ENCODE peak calls at places on chromosome 21, in ten cellular contexts. O is astrocyte of the spinal cord; E is choroid plexus epithelial cell; C is CD8-positive, alpha-beta T cell; B is cardiac fibroblast; F is fibroblast of mammary gland; R is fibroblast of the aortic adventitia; A is heart left ventricle; U is AG10803; M is fibroblast of lung. Z is an unnamed sample.

GRCh38 chr21:16082038-16082816 is 352.4 kb downstream of the USP25 start:
- DNase-seq in O (peak; percentile 56), E (peak; percentile 52), C (no peak), B (peak; percentile 57), F (peak; percentile 55), R (peak; percentile 60), A (no peak), U (peak; percentile 41), M (peak; percentile 59), Z (no peak)

GRCh38 chr21:46368533-46369285 is 44.8 kb downstream of the PCNT start:
- DNase-seq in O (no peak), E (peak; percentile 21), C (peak; percentile 40), B (no peak), F (no peak), R (no peak), A (no peak), U (no peak), M (no peak), Z (no peak)

GRCh38 chr21:34771512-34772028 is 102.8 kb downstream of the CLIC6 start:
- DNase-seq in O (peak; percentile 60), E (peak; percentile 76), C (no peak), B (peak; percentile 55), F (peak; percentile 76), R (peak; percentile 85), A (no peak), U (peak; percentile 65), M (peak; percentile 88), Z (no peak)

GRCh38 chr21:40575983-40576382 is 271.0 kb downstream of the DSCAM start:
- DNase-seq in O (peak; percentile 1), E (no peak), C (no peak), B (no peak), F (no peak), R (no peak), A (no peak), U (peak; percentile 2), M (no peak), Z (no peak)

GRCh38 chr21:13937236-13937635 is 273.5 kb downstream of the LIPI start:
- DNase-seq in O (no peak), E (no peak), C (no peak), B (no peak), F (no peak), R (no peak), A (peak; percentile 44), U (no peak), M (no peak), Z (no peak)

GRCh38 chr21:15063821-15064575 is 802 bp downstream of the NRIP1 start:
- DNase-seq in O (peak; percentile 38), E (peak; percentile 36), C (no peak), B (peak; percentile 48), F (no peak), R (peak; percentile 39), A (peak; percentile 84), U (peak; percentile 34), M (peak; percentile 37), Z (peak; percentile 54)

GRCh38 chr21:35252831-35253230 is 203.7 kb upstream of the RUNX1 start:
- DNase-seq in O (peak; percentile 30), E (no peak), C (no peak), B (no peak), F (peak; percentile 80), R (peak; percentile 30), A (no peak), U (peak; percentile 72), M (peak; percentile 28), Z (no peak)

GRCh38 chr21:30238168-30238567 is 22.3 kb upstream of the CLDN8 start:
- DNase-seq in O (no peak), E (no peak), C (no peak), B (no peak), F (no peak), R (no peak), A (no peak), U (no peak), M (no peak), Z (no peak)

GRCh38 chr21:29175408-29176147 is 45.1 kb downstream of the MAP3K7CL start:
- DNase-seq in O (peak; percentile 53), E (peak; percentile 95), C (no peak), B (peak; percentile 91), F (peak; percentile 80), R (peak; percentile 49), A (no peak), U (peak; percentile 23), M (peak; percentile 91), Z (no peak)

GRCh38 chr21:15837603-15838002 is 107.8 kb downstream of the USP25 start:
- DNase-seq in O (peak; percentile 30), E (peak; percentile 84), C (no peak), B (peak; percentile 74), F (peak; percentile 59), R (peak; percentile 81), A (no peak), U (peak; percentile 50), M (peak; percentile 60), Z (no peak)

GRCh38 chr21:35204850-35205564 is 155.9 kb upstream of the RUNX1 start:
- DNase-seq in O (peak; percentile 83), E (peak; percentile 95), C (no peak), B (peak; percentile 98), F (peak; percentile 95), R (peak; percentile 99), A (peak; percentile 86), U (peak; percentile 90), M (peak; percentile 97), Z (no peak)

GRCh38 chr21:35216966-35217365 is 167.9 kb upstream of the RUNX1 start:
- DNase-seq in O (no peak), E (no peak), C (no peak), B (no peak), F (no peak), R (no peak), A (no peak), U (no peak), M (no peak), Z (no peak)

GRCh38 chr21:45542667-45543370 is 579 bp upstream of the SLC19A1 start:
- DNase-seq in O (no peak), E (no peak), C (peak; percentile 12), B (no peak), F (no peak), R (no peak), A (peak; percentile 64), U (no peak), M (no peak), Z (no peak)

GRCh38 chr21:45404726-45405270 is at the start of gene COL18A1:
- DNase-seq in O (peak; percentile 33), E (peak; percentile 40), C (peak; percentile 14), B (peak; percentile 71), F (peak; percentile 26), R (peak; percentile 15), A (peak; percentile 84), U (no peak), M (peak; percentile 56), Z (peak; percentile 84)

GRCh38 chr21:20721151-20721550 is 277.1 kb upstream of the NCAM2 start:
- DNase-seq in O (peak; percentile 57), E (peak; percentile 67), C (no peak), B (no peak), F (peak; percentile 5), R (no peak), A (no peak), U (no peak), M (no peak), Z (no peak)

GRCh38 chr21:33789697-33790096 is 125.9 kb downstream of the ATP5PO start:
- DNase-seq in O (no peak), E (peak; percentile 80), C (no peak), B (peak; percentile 63), F (peak; percentile 60), R (peak; percentile 67), A (no peak), U (peak; percentile 37), M (peak; percentile 51), Z (no peak)

GRCh38 chr21:38219049-38219628 is 37.7 kb upstream of the KCNJ15 start:
- DNase-seq in O (peak; percentile 87), E (peak; percentile 90), C (peak; percentile 57), B (peak; percentile 87), F (peak; percentile 91), R (peak; percentile 86), A (peak; percentile 70), U (peak; percentile 76), M (peak; percentile 79), Z (peak; percentile 61)
- TF ChIP-seq CTCF in O (peak; percentile 89), E (peak; percentile 100), C (peak; percentile 86), B (peak; percentile 96), F (peak; percentile 95), R (peak; percentile 98), A (peak; percentile 97), U (peak; percentile 95), M (peak; percentile 97), Z (peak; percentile 78)

GRCh38 chr21:23936224-23936623 is 1671.1 kb downstream of the MRPL39 start:
- DNase-seq in O (peak; percentile 29), E (peak; percentile 13), C (no peak), B (peak; percentile 21), F (peak; percentile 5), R (peak; percentile 25), A (no peak), U (no peak), M (peak; percentile 50), Z (no peak)
- TF ChIP-seq CTCF in O (peak; percentile 61), E (peak; percentile 33), C (no peak), B (peak; percentile 54), F (no peak), R (peak; percentile 46), A (peak; percentile 24), U (no peak), M (peak; percentile 72), Z (peak; percentile 17)

DNA sequence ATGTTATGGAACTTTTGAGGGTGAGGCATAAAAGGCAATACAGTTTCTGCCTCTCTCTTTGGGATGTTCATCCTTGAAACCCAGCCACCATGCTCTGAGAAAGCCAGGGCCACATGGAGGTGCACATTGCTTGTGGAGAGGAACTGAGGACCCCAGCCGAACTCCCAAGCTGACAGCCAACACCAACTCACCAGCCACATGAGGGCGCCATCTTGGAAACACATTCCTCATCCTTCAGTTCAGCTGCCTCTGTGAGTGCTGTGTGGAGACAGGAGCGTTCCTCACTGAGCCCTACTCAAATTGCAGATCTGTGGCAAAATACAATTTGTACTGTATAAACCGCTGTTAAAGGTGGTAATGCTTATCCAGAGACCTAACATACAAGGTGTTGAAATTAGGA is 137.5 kb downstream of the GABPA start:
- DNase-seq in O (no peak), E (no peak), C (no peak), B (no peak), F (no peak), R (no peak), A (no peak), U (no peak), M (no peak), Z (no peak)
- TF ChIP-seq CTCF in O (peak; percentile 1), E (peak; percentile 11), C (no peak), B (no peak), F (no peak), R (no peak), A (no peak), U (no peak), M (no peak), Z (no peak)

DNA sequence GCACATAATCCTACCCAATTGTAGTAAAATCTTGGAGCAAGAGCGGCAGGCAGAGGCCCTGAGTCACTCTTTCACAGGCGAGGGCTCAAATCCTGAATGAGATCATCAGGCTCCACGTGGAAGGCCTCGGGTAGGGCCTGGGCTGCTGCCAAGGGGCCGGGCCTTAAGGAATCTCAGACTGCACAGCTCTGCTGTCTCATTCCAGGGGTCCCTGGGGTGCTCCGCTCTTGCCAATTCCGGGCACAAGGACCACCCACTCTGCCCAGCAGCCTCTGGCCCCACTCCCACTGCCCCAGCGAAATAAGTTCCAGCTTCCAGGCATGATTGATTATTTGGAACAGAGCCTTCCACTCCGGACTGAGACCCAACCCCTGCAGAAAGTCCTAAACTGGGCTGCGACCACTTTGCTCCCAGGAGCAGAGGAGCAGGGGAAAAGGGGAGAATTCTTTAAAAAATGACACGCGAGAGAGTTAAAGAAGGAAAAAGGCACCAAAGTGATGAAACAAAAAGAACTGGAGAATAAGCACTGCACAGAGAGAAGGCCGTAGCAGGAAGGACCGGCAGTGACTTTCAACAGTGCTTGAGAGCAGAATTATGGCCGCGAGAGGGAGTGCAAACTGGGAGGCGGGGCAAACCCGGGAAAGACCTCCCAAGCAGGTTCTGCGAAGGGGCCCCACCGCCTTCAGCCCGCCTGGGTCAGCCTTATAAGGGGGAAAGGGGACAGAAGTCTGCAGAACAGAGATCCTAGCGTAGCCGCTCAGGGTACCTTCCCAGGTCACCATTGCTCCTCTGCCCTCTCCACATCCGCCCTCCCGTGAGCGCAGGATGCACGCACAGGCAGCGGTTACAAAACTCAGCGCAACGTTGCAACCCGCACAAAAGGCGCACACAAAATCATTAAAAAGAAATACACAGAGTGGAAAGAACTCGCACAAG is 2.0 kb downstream of the ADAMTS1 start:
- DNase-seq in O (peak; percentile 97), E (peak; percentile 98), C (peak; percentile 27), B (peak; percentile 98), F (peak; percentile 97), R (peak; percentile 97), A (peak; percentile 93), U (peak; percentile 95), M (peak; percentile 97), Z (peak; percentile 79)
- TF ChIP-seq CTCF in O (peak; percentile 31), E (peak; percentile 59), C (no peak), B (peak; percentile 39), F (peak; percentile 24), R (peak; percentile 39), A (no peak), U (peak; percentile 41), M (peak; percentile 44), Z (no peak)

Z was measured in nephron progenitor cell.